ENCODE peak calls at places on chromosomes 6 and 20, in nine cellular contexts. D is neural crest cell; B is activated CD8-positive, alpha-beta memory T cell treated with anti-CD3 and anti-CD28 coated beads for 4 hours; R is endothelial cell; Z is WTC11; C is CD8-positive, alpha-beta memory T cell; Q is stimulated activated CD4-positive, alpha-beta T cell treated with anti-CD3 and anti-CD28 coated beads, TNF-alpha, amount 100 ng/mL, for 48 hours; J is MCF 10A; M is bronchial epithelial cell. G is an unnamed sample.

GRCh38 chr6:26441977-26442376 is 1.7 kb downstream of the BTN3A3 start:
- DNase-seq in J (no peak), D (no peak), B (no peak), M (no peak), R (no peak), C (no peak), Z (no peak), Q (no peak), G (no peak)

GRCh38 chr6:44829811-44830210 is 442.3 kb downstream of the CDC5L start:
- DNase-seq in C (no peak), J (no peak), M (no peak), R (no peak), Z (no peak), B (no peak), Q (no peak), D (no peak), G (no peak)

GRCh38 chr20:17655286-17655651 is 26.8 kb downstream of the RRBP1 start:
- DNase-seq in Q (no peak), R (no peak), B (no peak), J (no peak), C (no peak), D (no peak), Z (no peak), M (no peak), G (no peak)

GRCh38 chr6:397604-398003 is 6.1 kb downstream of the IRF4 start:
- DNase-seq in J (no peak), C (no peak), M (no peak), Q (no peak), B (no peak), D (no peak), R (no peak), Z (no peak), G (no peak)

GRCh38 chr6:105510746-105511145 is 107.9 kb upstream of the PREP start:
- DNase-seq in J (no peak), B (no peak), Q (no peak), Z (no peak), M (no peak), D (no peak), R (no peak), C (no peak), G (no peak)

GRCh38 chr20:25076731-25077609 is 5.0 kb downstream of the VSX1 start:
- DNase-seq in B (no peak), M (peak; percentile 65), D (no peak), R (no peak), C (no peak), Z (no peak), J (peak; percentile 86), Q (no peak), G (peak; percentile 88)

GRCh38 chr20:56411759-56412472 is at the start of gene CASS4:
- DNase-seq in M (no peak), B (no peak), D (no peak), Z (no peak), Q (no peak), J (no peak), R (no peak), C (peak; percentile 54), G (peak; percentile 43)

GRCh38 chr6:47655719-47656595 is 42.4 kb upstream of the ADGRF4 start:
- DNase-seq in C (peak; percentile 56), J (peak; percentile 84), R (no peak), Q (peak; percentile 14), B (peak; percentile 5), Z (peak; percentile 45), D (no peak), M (peak; percentile 94), G (peak; percentile 91)

GRCh38 chr20:62808211-62808865 is 3.7 kb downstream of the OGFR start:
- DNase-seq in R (peak; percentile 83), J (peak; percentile 62), C (peak; percentile 77), Q (peak; percentile 43), D (peak; percentile 86), B (no peak), M (peak; percentile 25), Z (peak; percentile 88), G (peak; percentile 66)

GRCh38 chr6:160428818-160429744 is 80.9 kb downstream of the SLC22A3 start:
- DNase-seq in Z (peak; percentile 24), M (no peak), R (no peak), J (no peak), B (no peak), Q (no peak), D (no peak), C (no peak), G (no peak)

GRCh38 chr6:111242452-111242851 is 155.1 kb downstream of the SLC16A10 start:
- DNase-seq in C (no peak), Q (no peak), B (no peak), M (peak; percentile 18), Z (no peak), J (no peak), R (no peak), D (no peak), G (peak; percentile 56)

GRCh38 chr6:163459536-163459935 is 45.0 kb downstream of the QKI start:
- DNase-seq in B (no peak), R (no peak), C (no peak), D (no peak), Z (no peak), M (no peak), Q (no peak), J (no peak), G (no peak)

GRCh38 chr20:60104980-60105379 is 146.8 kb downstream of the CDH26 start:
- DNase-seq in B (no peak), Z (peak; percentile 47), D (no peak), C (no peak), M (no peak), R (no peak), Q (no peak), J (no peak), G (no peak)

GRCh38 chr6:109606362-109606761 is 84.6 kb downstream of the AK9 start:
- DNase-seq in D (no peak), Q (no peak), Z (no peak), B (no peak), C (no peak), M (no peak), J (no peak), R (no peak), G (no peak)

GRCh38 chr6:6518627-6519026 is 69.9 kb upstream of the LY86 start:
- DNase-seq in J (no peak), M (no peak), Q (no peak), R (no peak), D (no peak), Z (no peak), B (no peak), C (no peak), G (no peak)

GRCh38 chr6:158060447-158061360 is 79.0 kb downstream of the SYNJ2 start:
- DNase-seq in J (peak; percentile 71), Q (no peak), D (no peak), R (peak; percentile 53), M (peak; percentile 90), Z (no peak), B (no peak), C (peak; percentile 39), G (peak; percentile 93)

GRCh38 chr6:17583811-17584210 is 16.3 kb upstream of the FAM8A1 start:
- DNase-seq in R (no peak), C (no peak), M (peak; percentile 29), B (no peak), J (no peak), D (no peak), Q (no peak), Z (no peak), G (no peak)

GRCh38 chr6:43088654-43089056 is 12.5 kb downstream of the PTK7 start:
- DNase-seq in Q (no peak), Z (no peak), B (no peak), M (peak; percentile 98), J (peak; percentile 78), D (no peak), R (no peak), C (no peak), G (no peak)

GRCh38 chr20:48350291-48350988 is 477.4 kb downstream of the PREX1 start:
- DNase-seq in J (peak; percentile 10), M (no peak), Q (no peak), R (peak; percentile 29), D (no peak), C (no peak), B (no peak), Z (peak; percentile 74), G (no peak)

GRCh38 chr6:73285674-73286283 is 22.8 kb upstream of the KHDC1 start:
- DNase-seq in Z (no peak), D (no peak), J (peak; percentile 63), B (no peak), M (peak; percentile 53), Q (no peak), R (peak; percentile 15), C (no peak), G (peak; percentile 60)

GRCh38 chr6:125533710-125534397 is 215.6 kb upstream of the HEY2 start:
- DNase-seq in Z (peak; percentile 52), Q (no peak), M (peak; percentile 33), B (no peak), D (no peak), R (peak; percentile 66), C (no peak), J (no peak), G (no peak)

GRCh38 chr20:21019831-21020655 is 86.1 kb downstream of the LINC00237 start:
- DNase-seq in C (no peak), Z (no peak), R (no peak), D (no peak), Q (no peak), M (no peak), B (no peak), J (no peak), G (no peak)

GRCh38 chr6:61562098-61562497 is 723.9 kb downstream of the KHDRBS2 start:
- DNase-seq in C (no peak), R (no peak), D (no peak), B (no peak), J (no peak), Q (no peak), M (no peak), Z (no peak), G (no peak)

GRCh38 chr6:111503660-111504059 is 20.6 kb upstream of the REV3L start:
- DNase-seq in C (no peak), R (no peak), M (no peak), J (no peak), B (no peak), Q (no peak), Z (no peak), D (no peak), G (no peak)

GRCh38 chr6:101395345-101395744 is 1.8 kb downstream of the GRIK2 start:
- DNase-seq in M (no peak), R (no peak), Q (no peak), Z (no peak), D (no peak), J (peak; percentile 34), C (no peak), B (no peak), G (peak; percentile 15)

GRCh38 chr6:7468382-7469081 is 72.9 kb upstream of the DSP start:
- DNase-seq in B (no peak), D (no peak), Q (no peak), Z (no peak), J (peak; percentile 77), C (no peak), R (no peak), M (peak; percentile 77), G (peak; percentile 8)

GRCh38 chr6:170082067-170082466 is 208.8 kb downstream of the DLL1 start:
- DNase-seq in B (no peak), Q (no peak), C (peak; percentile 40), Z (no peak), J (no peak), D (no peak), M (no peak), R (no peak), G (no peak)

GRCh38 chr6:69884231-69884630 is 17.9 kb downstream of the COL19A1 start:
- DNase-seq in C (no peak), D (no peak), M (no peak), R (no peak), J (no peak), Q (no peak), Z (no peak), B (no peak), G (no peak)

GRCh38 chr20:38724603-38725457 is 544 bp downstream of the SLC32A1 start:
- DNase-seq in D (no peak), C (no peak), Q (no peak), R (peak; percentile 52), M (no peak), B (no peak), Z (peak; percentile 77), J (no peak), G (no peak)

GRCh38 chr20:37837934-37838333 is 65.0 kb upstream of the VSTM2L start:
- DNase-seq in R (no peak), M (no peak), B (no peak), C (no peak), Q (no peak), J (no peak), D (no peak), Z (no peak), G (no peak)

GRCh38 chr6:159151266-159151855 is 17.8 kb upstream of the FNDC1 start:
- DNase-seq in R (peak; percentile 71), B (peak; percentile 13), D (peak; percentile 52), C (peak; percentile 52), Z (peak; percentile 48), M (peak; percentile 54), J (peak; percentile 63), Q (no peak), G (peak; percentile 66)